ENCODE peak calls at places on chromosomes 7 and 10, in eight cellular contexts. C, U, W, J, O, B, E and N are unnamed samples.

GRCh38 chr7:28086198-28086597 is 94.4 kb downstream of the JAZF1 start:
- DNase-seq in E (no peak), W (no peak), B (no peak), O (no peak), U (no peak), J (no peak), C (no peak), N (no peak)

GRCh38 chr7:1555813-1556540 is at the start of gene TMEM184A:
- DNase-seq in J (peak), W (no peak), O (no peak), E (no peak), B (peak), U (no peak), C (no peak), N (no peak)

GRCh38 chr10:49139000-49139865 is 5.4 kb upstream of the FAM170B start:
- DNase-seq in J (no peak), U (peak), E (peak), C (no peak), W (peak), B (no peak), O (no peak), N (peak)

GRCh38 chr10:110498087-110498981 is 627 bp downstream of the DUSP5 start:
- DNase-seq in E (peak), J (peak), W (peak), U (peak), O (no peak), B (peak), C (no peak), N (peak)

GRCh38 chr10:44569193-44570091 is 184.5 kb upstream of the CXCL12 start:
- DNase-seq in E (peak), J (no peak), B (no peak), U (peak), W (peak), O (no peak), C (no peak), N (peak)

GRCh38 chr10:6647811-6648526 is 67.9 kb upstream of the PRKCQ start:
- DNase-seq in O (no peak), E (no peak), B (peak), C (no peak), U (no peak), J (peak), W (no peak), N (peak)

GRCh38 chr7:3712841-3713240 is 411.8 kb downstream of the SDK1 start:
- DNase-seq in J (no peak), C (no peak), W (no peak), B (no peak), U (no peak), E (no peak), O (no peak), N (no peak)

GRCh38 chr7:88759956-88760515 is 536 bp downstream of the ZNF804B start:
- DNase-seq in C (no peak), U (no peak), O (no peak), J (no peak), W (no peak), E (peak), B (no peak), N (no peak)

GRCh38 chr10:79292789-79293746 is 54.2 kb upstream of the PPIF start:
- DNase-seq in O (no peak), B (peak), E (no peak), J (no peak), C (no peak), W (no peak), U (no peak), N (peak)

GRCh38 chr7:1022801-1023465 is 21.4 kb upstream of the GPR146 start:
- DNase-seq in J (peak), U (no peak), C (no peak), O (no peak), B (no peak), W (no peak), E (no peak), N (no peak)

GRCh38 chr10:119159332-119159731 is 6.2 kb downstream of the SFXN4 start:
- DNase-seq in B (no peak), W (no peak), C (no peak), E (no peak), U (no peak), J (no peak), O (no peak), N (no peak)

GRCh38 chr7:92588561-92588960 is 1.6 kb downstream of the FAM133B start:
- DNase-seq in B (no peak), C (no peak), W (no peak), U (no peak), E (no peak), J (no peak), O (no peak), N (peak)

GRCh38 chr10:68981074-68981473 is 7.5 kb upstream of the KIFBP start:
- DNase-seq in W (no peak), C (no peak), E (no peak), J (no peak), B (no peak), U (no peak), O (no peak), N (no peak)

GRCh38 chr7:37893359-37893758 is 23.3 kb downstream of the SFRP4 start:
- DNase-seq in U (no peak), W (no peak), O (no peak), E (no peak), B (no peak), C (no peak), J (no peak), N (no peak)

GRCh38 chr10:77904110-77904860 is 22.3 kb downstream of the DLG5 start:
- DNase-seq in U (no peak), E (no peak), W (no peak), J (no peak), B (no peak), C (no peak), O (no peak), N (no peak)

GRCh38 chr7:73988197-73988596 is 39.8 kb upstream of the ELN start:
- DNase-seq in J (no peak), B (no peak), W (peak), U (no peak), C (no peak), E (peak), O (no peak), N (no peak)

DNA sequence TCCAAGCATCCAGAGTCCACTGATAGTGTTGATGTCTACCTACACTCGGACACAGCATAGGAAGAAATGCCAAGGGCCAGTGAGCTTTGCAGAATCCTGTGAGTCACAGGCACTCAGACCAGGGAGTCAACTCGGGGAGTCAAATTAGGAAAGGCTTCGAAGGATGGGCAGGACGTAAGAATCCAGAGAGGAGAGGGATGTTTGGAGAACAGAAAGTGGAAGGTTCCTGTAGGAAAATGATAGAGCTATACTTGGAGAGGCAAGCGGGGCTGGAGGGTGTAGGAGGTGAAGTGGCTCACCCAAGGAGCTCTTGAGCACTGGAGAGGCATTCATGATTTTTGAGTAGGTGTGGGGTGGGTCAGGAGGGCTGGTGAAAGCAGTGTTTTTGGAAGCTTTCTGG is 3.0 kb downstream of the ZYX start:
- DNase-seq in B (no peak), O (no peak), J (no peak), C (no peak), W (peak), U (peak), E (no peak), N (peak)
- H3K4me3 ChIP-seq in B (no peak), O (peak), J (no peak), C (peak), W (peak), U (peak), E (peak), N (peak)

GRCh38 chr7:44981035-44981706 is 2.4 kb upstream of the MYO1G start:
- DNase-seq in B (no peak), E (no peak), U (no peak), O (no peak), J (no peak), C (no peak), W (no peak), N (no peak)
- H3K4me3 ChIP-seq in B (no peak), E (no peak), U (no peak), O (no peak), J (peak), C (peak), W (no peak), N (no peak)

GRCh38 chr10:101134299-101135127 is 3.4 kb downstream of the TLX1 start:
- DNase-seq in E (no peak), W (no peak), U (no peak), C (no peak), O (no peak), J (no peak), B (no peak), N (no peak)
- H3K4me3 ChIP-seq in E (no peak), W (no peak), U (no peak), C (peak), O (peak), J (no peak), B (no peak), N (no peak)

DNA sequence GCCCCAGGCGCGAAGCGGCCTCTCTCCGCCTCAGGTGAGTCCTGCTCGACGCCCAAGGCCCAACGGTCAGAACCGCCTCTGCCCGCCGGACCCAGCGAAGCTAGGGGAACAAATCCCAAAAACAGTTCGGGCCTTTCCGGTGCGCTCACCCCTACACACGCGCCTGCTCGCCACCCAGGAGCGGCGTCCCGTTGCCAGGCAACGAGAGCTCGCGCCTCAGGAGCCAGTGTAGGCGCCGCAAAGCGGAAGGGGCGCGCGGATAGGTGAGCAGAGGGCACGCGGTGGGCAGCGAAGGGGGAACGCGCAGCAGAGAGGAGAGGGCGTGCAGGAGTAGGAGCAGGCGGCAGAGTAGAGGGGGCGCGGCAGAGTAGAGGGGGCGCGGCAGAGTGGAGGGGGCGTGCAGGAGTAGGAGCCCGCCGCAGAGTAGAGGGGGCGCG is at the start of the genes DYDC1 and DYDC2:
- DNase-seq in B (peak), W (no peak), O (no peak), C (no peak), E (no peak), J (peak), U (no peak), N (peak)
- H3K4me3 ChIP-seq in B (peak), W (no peak), O (no peak), C (peak), E (peak), J (no peak), U (no peak), N (peak)

GRCh38 chr7:157268540-157268939 is 68.3 kb upstream of the DNAJB6 start:
- DNase-seq in O (no peak), E (no peak), B (no peak), J (no peak), U (no peak), C (no peak), W (peak), N (no peak)
- H3K4me3 ChIP-seq in O (no peak), E (no peak), B (no peak), J (no peak), U (no peak), C (no peak), W (no peak), N (no peak)

GRCh38 chr7:64947252-64948000 is 43.4 kb downstream of the ZNF117 start:
- DNase-seq in E (no peak), U (no peak), B (no peak), W (no peak), C (no peak), J (no peak), O (no peak), N (no peak)

GRCh38 chr7:64951250-64951848 is 39.5 kb downstream of the ZNF117 start:
- DNase-seq in C (no peak), O (peak), U (peak), E (peak), J (no peak), B (no peak), W (peak), N (peak)

GRCh38 chr7:64945481-64945756 is 42.3 kb downstream of the ZNF273 start:
- DNase-seq in O (no peak), J (no peak), E (no peak), W (no peak), C (no peak), U (no peak), B (no peak), N (no peak)

GRCh38 chr7:64945776-64946175 is 42.7 kb downstream of the ZNF273 start:
- DNase-seq in U (no peak), B (no peak), E (no peak), C (no peak), J (no peak), W (no peak), O (no peak), N (no peak)

GRCh38 chr7:64946772-64947171 is 43.7 kb downstream of the ZNF273 start:
- DNase-seq in E (no peak), U (no peak), J (no peak), C (no peak), W (peak), O (no peak), B (no peak), N (peak)
- H3K4me3 ChIP-seq in E (no peak), U (no peak), J (no peak), C (peak), W (no peak), O (peak), B (no peak), N (no peak)

GRCh38 chr7:112654322-112655216 is 135.6 kb downstream of the TMEM168 start:
- DNase-seq in W (no peak), J (no peak), E (peak), B (no peak), O (no peak), C (no peak), U (no peak), N (peak)

GRCh38 chr7:112648781-112649180 is 141.4 kb downstream of the TMEM168 start:
- DNase-seq in E (no peak), O (no peak), W (no peak), J (no peak), C (no peak), U (no peak), B (no peak), N (no peak)

GRCh38 chr7:112646787-112647186 is 143.4 kb downstream of the TMEM168 start:
- DNase-seq in B (no peak), C (no peak), O (no peak), E (no peak), U (no peak), W (no peak), J (no peak), N (no peak)

DNA sequence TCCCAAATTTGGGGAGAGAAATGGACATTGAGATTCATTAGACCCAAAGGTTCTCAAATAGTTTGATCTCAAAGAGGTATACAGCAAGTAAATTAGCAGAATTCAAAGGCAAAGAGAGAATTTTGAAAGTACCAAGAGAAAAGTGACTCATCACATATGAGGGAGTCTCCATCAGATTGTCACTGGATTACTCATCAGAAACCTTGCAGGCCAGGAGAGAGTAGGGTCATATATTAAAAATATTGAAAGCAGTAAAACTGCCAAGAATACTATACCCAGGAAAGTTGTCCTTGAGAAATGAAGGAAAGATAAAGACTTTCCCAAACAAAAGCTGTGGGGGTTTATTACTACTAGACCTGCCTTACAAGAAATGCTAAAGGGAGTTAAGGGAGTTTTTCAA is 140.6 kb downstream of the TMEM168 start:
- DNase-seq in U (no peak), J (no peak), W (no peak), C (no peak), E (no peak), O (no peak), B (no peak), N (peak)
- H3K4me3 ChIP-seq in U (no peak), J (no peak), W (no peak), C (no peak), E (no peak), O (no peak), B (no peak), N (no peak)